ENCODE peak calls at places on chromosomes 12 and 14, in four cellular contexts. I is lower leg skin, S is esophagus muscularis mucosa, R is transverse colon. D is an unnamed sample.

GRCh38 chr12:561908-562593 is 101.2 kb downstream of the NINJ2 start:
- DNase-seq in I (no peak), S (no peak), R (no peak), D (no peak)

GRCh38 chr12:1917172-1918070 is 1.0 kb downstream of the CACNA2D4 start:
- DNase-seq in I (peak), S (peak), R (no peak), D (no peak)

GRCh38 chr12:104456950-104457745 is 400 bp downstream of the CHST11 start:
- DNase-seq in I (peak), S (no peak), R (peak), D (peak)

GRCh38 chr12:76183459-76184186 is 99.1 kb upstream of the NAP1L1 start:
- DNase-seq in I (no peak), S (no peak), R (no peak), D (peak)

GRCh38 chr14:76996563-76997146 is 31.9 kb downstream of the IRF2BPL start:
- DNase-seq in I (no peak), S (no peak), R (no peak), D (no peak)

GRCh38 chr12:99287136-99287535 is 360.4 kb upstream of the GARIN6 start:
- DNase-seq in I (no peak), S (no peak), R (no peak), D (no peak)

GRCh38 chr12:52847335-52848102 is 1.3 kb downstream of the KRT78 start:
- DNase-seq in I (no peak), S (no peak), R (no peak), D (peak)

GRCh38 chr12:122983789-122984515 is 3.5 kb downstream of the ARL6IP4 start:
- DNase-seq in I (no peak), S (no peak), R (no peak), D (no peak)

GRCh38 chr12:98485792-98486347 is 29.5 kb upstream of the TMPO start:
- DNase-seq in I (no peak), S (no peak), R (no peak), D (no peak)

GRCh38 chr12:113903381-113903863 is 62.7 kb downstream of the RBM19 start:
- DNase-seq in I (no peak), S (no peak), R (no peak), D (no peak)

GRCh38 chr14:102319351-102320032 is at the start of gene ZNF839:
- DNase-seq in I (peak), S (peak), R (peak), D (peak)
- TF ChIP-seq POLR2A in I (no peak), S (peak), R (peak), D (peak)

GRCh38 chr14:105060751-105061427 is 4.3 kb downstream of the GPR132 start:
- DNase-seq in I (peak), S (no peak), R (peak), D (no peak)
- TF ChIP-seq POLR2A in I (no peak), S (no peak), R (no peak), D (no peak)

GRCh38 chr12:124302807-124303578 is 8.1 kb downstream of the RFLNA start:
- DNase-seq in I (no peak), S (no peak), R (no peak), D (no peak)
- TF ChIP-seq POLR2A in I (no peak), S (no peak), R (no peak), D (no peak)

GRCh38 chr12:57091633-57092528 is 3.0 kb downstream of the NAB2 start:
- DNase-seq in I (no peak), S (no peak), R (no peak), D (no peak)

GRCh38 chr12:57093412-57094193 is 4.7 kb downstream of the NAB2 start:
- DNase-seq in I (peak), S (peak), R (peak), D (no peak)

GRCh38 chr12:57092876-57093411 is 4.0 kb downstream of the NAB2 start:
- DNase-seq in I (no peak), S (no peak), R (no peak), D (no peak)

GRCh38 chr12:57090924-57091632 is 2.2 kb downstream of the NAB2 start:
- DNase-seq in I (no peak), S (no peak), R (no peak), D (no peak)

GRCh38 chr12:57092529-57092862 is 3.6 kb downstream of the NAB2 start:
- DNase-seq in I (no peak), S (no peak), R (no peak), D (no peak)
- TF ChIP-seq POLR2A in I (no peak), S (no peak), R (no peak), D (no peak)

GRCh38 chr14:53152909-53153701 is at the start of gene DDHD1:
- DNase-seq in I (peak), S (peak), R (peak), D (peak)
- TF ChIP-seq POLR2A in I (no peak), S (no peak), R (peak), D (peak)

D was measured in H54.